ENCODE peak calls at places on chromosome 11, in seven cellular contexts. One of them, this sample, is unnamed.

GRCh38 chr11:112185883-112186282 is 10.6 kb downstream of the BCO2 start:
- DNase-seq in substantia nigra: no peak
- DNase-seq in HFF-Myc: no peak
- DNase-seq in M059J: peak
- DNase-seq in body of pancreas: no peak
- DNase-seq in psoas muscle: no peak
- DNase-seq in stimulated activated CD4-positive, alpha-beta T cell treated with anti-CD3 and anti-CD28 coated beads, TNF-alpha, amount 100 ng/mL, for 48 hours: no peak
- DNase-seq in this sample: no peak

GRCh38 chr11:96306933-96307747 is 35.9 kb downstream of the MAML2 start:
- DNase-seq in substantia nigra: peak
- DNase-seq in HFF-Myc: peak
- DNase-seq in M059J: peak
- DNase-seq in body of pancreas: peak
- DNase-seq in psoas muscle: peak
- DNase-seq in stimulated activated CD4-positive, alpha-beta T cell treated with anti-CD3 and anti-CD28 coated beads, TNF-alpha, amount 100 ng/mL, for 48 hours: no peak
- DNase-seq in this sample: peak

GRCh38 chr11:111765320-111765983 is 737 bp downstream of the PPP2R1B start:
- DNase-seq in substantia nigra: no peak
- DNase-seq in HFF-Myc: no peak
- DNase-seq in M059J: peak
- DNase-seq in body of pancreas: peak
- DNase-seq in psoas muscle: no peak
- DNase-seq in stimulated activated CD4-positive, alpha-beta T cell treated with anti-CD3 and anti-CD28 coated beads, TNF-alpha, amount 100 ng/mL, for 48 hours: no peak
- DNase-seq in this sample: peak

GRCh38 chr11:57903441-57904123 is 120.1 kb upstream of the OR9Q1 start:
- DNase-seq in substantia nigra: no peak
- DNase-seq in HFF-Myc: no peak
- DNase-seq in M059J: peak
- DNase-seq in body of pancreas: peak
- DNase-seq in psoas muscle: peak
- DNase-seq in stimulated activated CD4-positive, alpha-beta T cell treated with anti-CD3 and anti-CD28 coated beads, TNF-alpha, amount 100 ng/mL, for 48 hours: no peak
- DNase-seq in this sample: peak

GRCh38 chr11:113001709-113002108 is 40.5 kb downstream of the NCAM1 start:
- DNase-seq in substantia nigra: no peak
- DNase-seq in HFF-Myc: no peak
- DNase-seq in M059J: no peak
- DNase-seq in body of pancreas: no peak
- DNase-seq in psoas muscle: no peak
- DNase-seq in stimulated activated CD4-positive, alpha-beta T cell treated with anti-CD3 and anti-CD28 coated beads, TNF-alpha, amount 100 ng/mL, for 48 hours: no peak
- DNase-seq in this sample: no peak

GRCh38 chr11:133206313-133207005 is 325.8 kb downstream of the OPCML start:
- DNase-seq in substantia nigra: no peak
- DNase-seq in HFF-Myc: no peak
- DNase-seq in M059J: no peak
- DNase-seq in body of pancreas: no peak
- DNase-seq in psoas muscle: no peak
- DNase-seq in stimulated activated CD4-positive, alpha-beta T cell treated with anti-CD3 and anti-CD28 coated beads, TNF-alpha, amount 100 ng/mL, for 48 hours: no peak
- DNase-seq in this sample: no peak

GRCh38 chr11:30225642-30226041 is 5.2 kb upstream of the FSHB start:
- DNase-seq in substantia nigra: no peak
- DNase-seq in HFF-Myc: no peak
- DNase-seq in M059J: no peak
- DNase-seq in body of pancreas: no peak
- DNase-seq in psoas muscle: no peak
- DNase-seq in stimulated activated CD4-positive, alpha-beta T cell treated with anti-CD3 and anti-CD28 coated beads, TNF-alpha, amount 100 ng/mL, for 48 hours: no peak
- DNase-seq in this sample: no peak

GRCh38 chr11:78365381-78365792 is 52.2 kb downstream of the GAB2 start:
- DNase-seq in substantia nigra: no peak
- DNase-seq in HFF-Myc: no peak
- DNase-seq in M059J: peak
- DNase-seq in body of pancreas: no peak
- DNase-seq in psoas muscle: no peak
- DNase-seq in stimulated activated CD4-positive, alpha-beta T cell treated with anti-CD3 and anti-CD28 coated beads, TNF-alpha, amount 100 ng/mL, for 48 hours: no peak
- DNase-seq in this sample: peak

GRCh38 chr11:19187101-19187500 is 14.7 kb downstream of the CSRP3 start:
- DNase-seq in substantia nigra: no peak
- DNase-seq in HFF-Myc: no peak
- DNase-seq in M059J: peak
- DNase-seq in body of pancreas: no peak
- DNase-seq in psoas muscle: no peak
- DNase-seq in stimulated activated CD4-positive, alpha-beta T cell treated with anti-CD3 and anti-CD28 coated beads, TNF-alpha, amount 100 ng/mL, for 48 hours: no peak
- DNase-seq in this sample: peak

GRCh38 chr11:86160546-86161149 is 83.9 kb upstream of the EED start:
- DNase-seq in substantia nigra: no peak
- DNase-seq in HFF-Myc: no peak
- DNase-seq in M059J: peak
- DNase-seq in body of pancreas: no peak
- DNase-seq in psoas muscle: no peak
- DNase-seq in stimulated activated CD4-positive, alpha-beta T cell treated with anti-CD3 and anti-CD28 coated beads, TNF-alpha, amount 100 ng/mL, for 48 hours: no peak
- DNase-seq in this sample: peak

GRCh38 chr11:119093951-119094815 is 7.5 kb downstream of the DPAGT1 start:
- DNase-seq in substantia nigra: no peak
- DNase-seq in HFF-Myc: no peak
- DNase-seq in M059J: peak
- DNase-seq in body of pancreas: peak
- DNase-seq in psoas muscle: peak
- DNase-seq in stimulated activated CD4-positive, alpha-beta T cell treated with anti-CD3 and anti-CD28 coated beads, TNF-alpha, amount 100 ng/mL, for 48 hours: no peak
- DNase-seq in this sample: peak

GRCh38 chr11:106999203-106999602 is 19.1 kb downstream of the GUCY1A2 start:
- DNase-seq in substantia nigra: no peak
- DNase-seq in HFF-Myc: no peak
- DNase-seq in M059J: peak
- DNase-seq in body of pancreas: no peak
- DNase-seq in psoas muscle: no peak
- DNase-seq in stimulated activated CD4-positive, alpha-beta T cell treated with anti-CD3 and anti-CD28 coated beads, TNF-alpha, amount 100 ng/mL, for 48 hours: no peak
- DNase-seq in this sample: no peak

GRCh38 chr11:114746013-114746412 is 67.7 kb downstream of the NXPE2 start:
- DNase-seq in substantia nigra: no peak
- DNase-seq in HFF-Myc: no peak
- DNase-seq in M059J: no peak
- DNase-seq in body of pancreas: no peak
- DNase-seq in psoas muscle: no peak
- DNase-seq in stimulated activated CD4-positive, alpha-beta T cell treated with anti-CD3 and anti-CD28 coated beads, TNF-alpha, amount 100 ng/mL, for 48 hours: no peak
- DNase-seq in this sample: no peak

GRCh38 chr11:57251491-57252104 is 14.5 kb upstream of the APLNR start:
- DNase-seq in substantia nigra: no peak
- DNase-seq in HFF-Myc: no peak
- DNase-seq in M059J: peak
- DNase-seq in body of pancreas: peak
- DNase-seq in psoas muscle: peak
- DNase-seq in stimulated activated CD4-positive, alpha-beta T cell treated with anti-CD3 and anti-CD28 coated beads, TNF-alpha, amount 100 ng/mL, for 48 hours: no peak
- DNase-seq in this sample: peak

GRCh38 chr11:12906501-12906900 is 102.6 kb upstream of the RASSF10 start:
- DNase-seq in substantia nigra: no peak
- DNase-seq in HFF-Myc: no peak
- DNase-seq in M059J: peak
- DNase-seq in body of pancreas: no peak
- DNase-seq in psoas muscle: no peak
- DNase-seq in stimulated activated CD4-positive, alpha-beta T cell treated with anti-CD3 and anti-CD28 coated beads, TNF-alpha, amount 100 ng/mL, for 48 hours: no peak
- DNase-seq in this sample: no peak

GRCh38 chr11:57172031-57172430 is 9.7 kb upstream of the LRRC55 start:
- DNase-seq in substantia nigra: no peak
- DNase-seq in HFF-Myc: no peak
- DNase-seq in M059J: no peak
- DNase-seq in body of pancreas: no peak
- DNase-seq in psoas muscle: no peak
- DNase-seq in stimulated activated CD4-positive, alpha-beta T cell treated with anti-CD3 and anti-CD28 coated beads, TNF-alpha, amount 100 ng/mL, for 48 hours: no peak
- DNase-seq in this sample: no peak

GRCh38 chr11:11636671-11637070 is 14.9 kb upstream of the GALNT18 start:
- DNase-seq in substantia nigra: no peak
- DNase-seq in HFF-Myc: no peak
- DNase-seq in M059J: no peak
- DNase-seq in body of pancreas: no peak
- DNase-seq in psoas muscle: no peak
- DNase-seq in stimulated activated CD4-positive, alpha-beta T cell treated with anti-CD3 and anti-CD28 coated beads, TNF-alpha, amount 100 ng/mL, for 48 hours: no peak
- DNase-seq in this sample: peak

GRCh38 chr11:12005476-12005875 is 3.0 kb downstream of the DKK3 start:
- DNase-seq in substantia nigra: no peak
- DNase-seq in HFF-Myc: no peak
- DNase-seq in M059J: peak
- DNase-seq in body of pancreas: no peak
- DNase-seq in psoas muscle: no peak
- DNase-seq in stimulated activated CD4-positive, alpha-beta T cell treated with anti-CD3 and anti-CD28 coated beads, TNF-alpha, amount 100 ng/mL, for 48 hours: no peak
- DNase-seq in this sample: no peak

GRCh38 chr11:2240834-2241233 is 29.6 kb downstream of the ASCL2 start:
- DNase-seq in substantia nigra: no peak
- DNase-seq in HFF-Myc: no peak
- DNase-seq in M059J: no peak
- DNase-seq in body of pancreas: no peak
- DNase-seq in psoas muscle: no peak
- DNase-seq in stimulated activated CD4-positive, alpha-beta T cell treated with anti-CD3 and anti-CD28 coated beads, TNF-alpha, amount 100 ng/mL, for 48 hours: no peak
- DNase-seq in this sample: no peak

GRCh38 chr11:69925366-69926196 is 106.4 kb upstream of the FGF3 start:
- DNase-seq in substantia nigra: no peak
- DNase-seq in HFF-Myc: no peak
- DNase-seq in M059J: no peak
- DNase-seq in body of pancreas: peak
- DNase-seq in psoas muscle: no peak
- DNase-seq in stimulated activated CD4-positive, alpha-beta T cell treated with anti-CD3 and anti-CD28 coated beads, TNF-alpha, amount 100 ng/mL, for 48 hours: no peak
- DNase-seq in this sample: no peak

GRCh38 chr11:1075341-1075911 is 752 bp downstream of the MUC2 start:
- DNase-seq in substantia nigra: no peak
- DNase-seq in HFF-Myc: no peak
- DNase-seq in M059J: no peak
- DNase-seq in body of pancreas: no peak
- DNase-seq in psoas muscle: peak
- DNase-seq in stimulated activated CD4-positive, alpha-beta T cell treated with anti-CD3 and anti-CD28 coated beads, TNF-alpha, amount 100 ng/mL, for 48 hours: no peak
- DNase-seq in this sample: no peak

GRCh38 chr11:12787847-12788246 is 113.6 kb downstream of the TEAD1 start:
- DNase-seq in substantia nigra: no peak
- DNase-seq in HFF-Myc: no peak
- DNase-seq in M059J: peak
- DNase-seq in body of pancreas: no peak
- DNase-seq in psoas muscle: no peak
- DNase-seq in stimulated activated CD4-positive, alpha-beta T cell treated with anti-CD3 and anti-CD28 coated beads, TNF-alpha, amount 100 ng/mL, for 48 hours: no peak
- DNase-seq in this sample: peak

GRCh38 chr11:114610984-114611944 is 15.7 kb upstream of the NXPE4 start:
- DNase-seq in substantia nigra: no peak
- DNase-seq in HFF-Myc: no peak
- DNase-seq in M059J: no peak
- DNase-seq in body of pancreas: no peak
- DNase-seq in psoas muscle: no peak
- DNase-seq in stimulated activated CD4-positive, alpha-beta T cell treated with anti-CD3 and anti-CD28 coated beads, TNF-alpha, amount 100 ng/mL, for 48 hours: no peak
- DNase-seq in this sample: no peak

GRCh38 chr11:119169272-119169719 is 771 bp downstream of the NLRX1 start:
- DNase-seq in substantia nigra: no peak
- DNase-seq in HFF-Myc: no peak
- DNase-seq in M059J: peak
- DNase-seq in body of pancreas: peak
- DNase-seq in psoas muscle: peak
- DNase-seq in stimulated activated CD4-positive, alpha-beta T cell treated with anti-CD3 and anti-CD28 coated beads, TNF-alpha, amount 100 ng/mL, for 48 hours: peak
- DNase-seq in this sample: peak

GRCh38 chr11:67562951-67563350 is 20.7 kb upstream of the GSTP1 start:
- DNase-seq in substantia nigra: no peak
- DNase-seq in HFF-Myc: no peak
- DNase-seq in M059J: no peak
- DNase-seq in body of pancreas: no peak
- DNase-seq in psoas muscle: no peak
- DNase-seq in stimulated activated CD4-positive, alpha-beta T cell treated with anti-CD3 and anti-CD28 coated beads, TNF-alpha, amount 100 ng/mL, for 48 hours: no peak
- DNase-seq in this sample: no peak

This sample was measured in HT1080.